ENCODE peak calls at places on chromosomes 4 and X, in eight cellular contexts. L is transverse colon, C is bronchial epithelial cell, A is stomach, X is AG10803, I is breast epithelium, H is HFF-Myc, E is GM13976. T is an unnamed sample.

GRCh38 chr4:81601270-81601694 is 129.6 kb upstream of the RASGEF1B start:
- DNase-seq in L (no peak), C (no peak), A (no peak), X (no peak), I (no peak), H (no peak), E (no peak), T (no peak)

GRCh38 chr4:41154814-41155177 is 59.5 kb downstream of the APBB2 start:
- DNase-seq in L (no peak), C (no peak), A (no peak), X (no peak), I (no peak), H (no peak), E (no peak), T (no peak)

GRCh38 chr4:78298618-78299017 is 241.5 kb downstream of the FRAS1 start:
- DNase-seq in L (no peak), C (peak), A (no peak), X (peak), I (no peak), H (no peak), E (no peak), T (no peak)

GRCh38 chrX:140980271-140980670 is 22.1 kb upstream of the SPANXB1 start:
- DNase-seq in L (no peak), C (no peak), A (no peak), X (no peak), I (no peak), H (no peak), E (no peak), T (no peak)

GRCh38 chrX:2703991-2704369 is 12.9 kb downstream of the CD99 start:
- DNase-seq in L (peak), C (peak), A (no peak), X (peak), I (no peak), H (no peak), E (no peak), T (no peak)

GRCh38 chr4:182208651-182209050 is 34.6 kb upstream of the TENM3 start:
- DNase-seq in L (no peak), C (no peak), A (no peak), X (no peak), I (no peak), H (no peak), E (no peak), T (no peak)

GRCh38 chrX:17374619-17375360 is at the start of gene NHS:
- DNase-seq in L (peak), C (peak), A (peak), X (peak), I (peak), H (no peak), E (no peak), T (no peak)

GRCh38 chr4:102527695-102528094 is 26.5 kb downstream of the NFKB1 start:
- DNase-seq in L (no peak), C (no peak), A (no peak), X (peak), I (no peak), H (no peak), E (no peak), T (peak)

GRCh38 chr4:152540941-152541340 is 5.0 kb upstream of the FBXW7 start:
- DNase-seq in L (no peak), C (no peak), A (no peak), X (no peak), I (no peak), H (no peak), E (no peak), T (no peak)

GRCh38 chr4:157700898-157701694 is 471.7 kb downstream of the GASK1B start:
- DNase-seq in L (no peak), C (no peak), A (no peak), X (no peak), I (no peak), H (no peak), E (no peak), T (no peak)

GRCh38 chr4:6464842-6465588 is 7.4 kb downstream of the PPP2R2C start:
- DNase-seq in L (peak), C (no peak), A (no peak), X (no peak), I (no peak), H (no peak), E (peak), T (no peak)

GRCh38 chrX:30521440-30522182 is 56.0 kb downstream of the TASL start:
- DNase-seq in L (no peak), C (peak), A (no peak), X (peak), I (no peak), H (no peak), E (no peak), T (no peak)

GRCh38 chrX:4674028-4674782 is 960.8 kb upstream of the PRKX start:
- DNase-seq in L (no peak), C (peak), A (no peak), X (no peak), I (no peak), H (no peak), E (no peak), T (no peak)

GRCh38 chr4:41505161-41505653 is 32.8 kb upstream of the LIMCH1 start:
- DNase-seq in L (no peak), C (no peak), A (no peak), X (peak), I (peak), H (no peak), E (no peak), T (no peak)

GRCh38 chr4:152077582-152077981 is 316.8 kb upstream of the GATB start:
- DNase-seq in L (no peak), C (no peak), A (no peak), X (no peak), I (no peak), H (no peak), E (no peak), T (no peak)

GRCh38 chr4:129046055-129046959 is 47.0 kb downstream of the SCLT1 start:
- DNase-seq in L (no peak), C (peak), A (no peak), X (no peak), I (no peak), H (no peak), E (no peak), T (no peak)

GRCh38 chr4:152479428-152480026 is 56.4 kb downstream of the FBXW7 start:
- DNase-seq in L (no peak), C (peak), A (no peak), X (peak), I (no peak), H (no peak), E (no peak), T (no peak)

GRCh38 chr4:10694826-10695209 is 10.2 kb upstream of the CLNK start:
- DNase-seq in L (no peak), C (no peak), A (no peak), X (no peak), I (no peak), H (no peak), E (no peak), T (no peak)

GRCh38 chr4:173169428-173170209 is 1.0 kb downstream of the GALNT7 start:
- DNase-seq in L (peak), C (peak), A (peak), X (peak), I (peak), H (no peak), E (peak), T (peak)

GRCh38 chr4:47650584-47651130 is 165.6 kb downstream of the ATP10D start:
- DNase-seq in L (no peak), C (no peak), A (no peak), X (no peak), I (no peak), H (no peak), E (no peak), T (no peak)

GRCh38 chr4:94076498-94076897 is 131.2 kb upstream of the SMARCAD1 start:
- DNase-seq in L (no peak), C (no peak), A (no peak), X (no peak), I (no peak), H (no peak), E (peak), T (peak)

GRCh38 chrX:70432936-70433847 is 10.1 kb downstream of the GDPD2 start:
- DNase-seq in L (no peak), C (no peak), A (no peak), X (no peak), I (no peak), H (no peak), E (no peak), T (no peak)

GRCh38 chrX:15576019-15576418 is 24.7 kb downstream of the ACE2 start:
- DNase-seq in L (no peak), C (no peak), A (no peak), X (no peak), I (no peak), H (no peak), E (no peak), T (no peak)

GRCh38 chrX:73877687-73878086 is 314.7 kb downstream of the CHIC1 start:
- DNase-seq in L (no peak), C (no peak), A (no peak), X (no peak), I (no peak), H (no peak), E (no peak), T (no peak)

GRCh38 chr4:124710911-124711310 is 1.6 kb downstream of the ANKRD50 start:
- DNase-seq in L (no peak), C (no peak), A (peak), X (peak), I (no peak), H (no peak), E (no peak), T (no peak)

GRCh38 chrX:94418065-94418464 is 744.1 kb downstream of the FAM133A start:
- DNase-seq in L (no peak), C (no peak), A (no peak), X (no peak), I (no peak), H (no peak), E (no peak), T (no peak)

GRCh38 chr4:73520821-73521220 is 39.3 kb downstream of the AFM start:
- DNase-seq in L (no peak), C (no peak), A (no peak), X (peak), I (no peak), H (peak), E (no peak), T (peak)

GRCh38 chr4:33658971-33659370 is 2585.3 kb downstream of the ARAP2 start:
- DNase-seq in L (no peak), C (no peak), A (no peak), X (peak), I (no peak), H (no peak), E (no peak), T (no peak)

GRCh38 chr4:128596115-128596514 is 213.4 kb upstream of the JADE1 start:
- DNase-seq in L (no peak), C (no peak), A (peak), X (no peak), I (no peak), H (no peak), E (no peak), T (no peak)

GRCh38 chr4:185236155-185236503 is 26.7 kb downstream of the SNX25 start:
- DNase-seq in L (no peak), C (no peak), A (no peak), X (no peak), I (no peak), H (no peak), E (no peak), T (no peak)

GRCh38 chr4:51931461-51931860 is 88.5 kb downstream of the DCUN1D4 start:
- DNase-seq in L (no peak), C (no peak), A (no peak), X (no peak), I (no peak), H (no peak), E (no peak), T (no peak)

GRCh38 chr4:110487873-110488272 is 11.9 kb downstream of the ENPEP start:
- DNase-seq in L (no peak), C (peak), A (no peak), X (peak), I (no peak), H (no peak), E (no peak), T (peak)

GRCh38 chrX:149648932-149649331 is 17.3 kb upstream of the TMEM185A start:
- DNase-seq in L (no peak), C (no peak), A (no peak), X (no peak), I (no peak), H (no peak), E (no peak), T (no peak)
- TF ChIP-seq CTCF in L (no peak), C (peak), A (no peak), X (no peak), I (no peak), H (no peak), E (no peak), T (peak)

GRCh38 chr4:55215087-55215486 is 89.7 kb upstream of the KDR start:
- DNase-seq in L (no peak), C (no peak), A (no peak), X (no peak), I (no peak), H (no peak), E (no peak), T (no peak)
- TF ChIP-seq CTCF in L (no peak), C (no peak), A (no peak), X (no peak), I (no peak), H (no peak), E (no peak), T (no peak)

GRCh38 chr4:141133146-141134006 is at the start of gene RNF150:
- DNase-seq in L (peak), C (peak), A (peak), X (peak), I (peak), H (peak), E (peak), T (peak)
- TF ChIP-seq CTCF in L (peak), C (peak), A (peak), X (peak), I (no peak), H (peak), E (peak), T (peak)

DNA sequence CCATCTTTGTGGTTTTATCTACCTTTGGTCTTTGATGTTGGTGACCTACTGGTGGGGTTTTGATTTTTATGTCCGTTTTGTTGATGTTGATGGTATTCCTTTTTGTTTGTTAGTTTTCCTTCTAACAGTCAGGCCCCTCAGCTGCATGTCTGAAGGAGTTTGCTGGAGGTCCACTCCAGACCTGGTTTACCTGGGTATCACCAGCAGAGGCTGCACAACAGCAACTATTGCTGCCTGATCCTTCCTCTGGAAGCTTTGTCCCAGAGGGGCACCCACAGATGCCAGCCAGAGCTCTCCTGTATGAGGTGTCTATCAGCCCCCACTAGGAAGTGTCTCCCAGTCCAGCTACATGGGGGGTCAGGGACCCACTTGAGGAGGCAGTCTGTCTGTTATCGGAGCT is 199.3 kb upstream of the WDFY3 start:
- DNase-seq in L (peak), C (no peak), A (no peak), X (no peak), I (no peak), H (no peak), E (no peak), T (no peak)
- TF ChIP-seq CTCF in L (no peak), C (peak), A (no peak), X (no peak), I (no peak), H (no peak), E (no peak), T (no peak)

GRCh38 chr4:67198757-67199156 is 346.5 kb downstream of the CENPC start:
- DNase-seq in L (no peak), C (peak), A (no peak), X (no peak), I (no peak), H (no peak), E (peak), T (peak)
- TF ChIP-seq CTCF in L (no peak), C (peak), A (no peak), X (no peak), I (no peak), H (no peak), E (no peak), T (peak)

DNA sequence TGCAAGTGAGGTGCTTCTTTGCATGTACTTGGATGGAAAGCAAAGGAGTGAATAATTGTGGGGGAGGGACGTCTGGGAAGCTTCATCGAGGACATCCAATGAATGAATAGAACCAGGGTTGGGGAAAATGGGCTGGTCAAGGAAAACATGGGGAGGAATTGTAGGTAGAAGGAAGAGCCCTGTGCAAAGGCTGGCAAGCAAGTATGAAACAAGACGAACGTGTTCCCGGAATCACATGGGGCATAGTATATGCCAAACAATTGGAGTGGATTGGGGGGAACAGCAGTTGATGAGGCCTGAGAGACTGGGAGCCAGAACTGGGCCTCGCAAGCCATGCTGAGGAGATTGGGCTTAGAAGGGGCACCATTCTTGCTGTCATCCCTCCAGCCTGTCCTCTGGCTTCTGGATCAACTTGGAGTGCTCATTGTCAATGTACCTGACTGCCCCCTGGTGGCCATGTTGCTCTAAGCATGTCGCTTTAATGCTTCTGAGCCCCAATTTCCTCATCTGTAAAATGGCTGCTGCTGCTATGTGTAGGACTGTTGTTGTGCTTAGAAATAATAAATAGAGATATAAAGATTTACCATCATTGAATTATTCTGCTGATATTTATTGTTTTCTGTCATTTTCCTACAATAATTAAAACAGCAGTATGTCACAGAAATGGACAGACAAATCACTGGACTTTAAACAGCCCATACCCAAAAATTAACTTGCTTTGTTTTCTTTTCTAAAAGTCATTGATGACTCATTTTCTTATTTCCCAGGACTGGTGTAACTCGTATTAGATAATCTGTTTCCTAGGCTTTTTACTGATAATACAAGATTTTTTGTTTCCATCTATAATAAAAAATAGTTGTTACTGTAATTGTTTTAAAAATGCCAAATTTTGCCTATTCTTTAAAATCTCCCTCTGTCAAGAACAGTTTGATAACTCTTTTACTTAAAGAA is 66.4 kb downstream of the JADE3 start:
- DNase-seq in L (peak), C (peak), A (peak), X (peak), I (peak), H (peak), E (peak), T (peak)
- TF ChIP-seq CTCF in L (peak), C (peak), A (peak), X (peak), I (no peak), H (peak), E (peak), T (peak)